ENCODE peak calls at places on chromosome 21, in five cellular contexts. O is CD8-positive, alpha-beta memory T cell; T is hippocampal formation; X is NCI-H1092 treated with DMSO at 0.1 percent for 48 hours; V is effector memory CD8-positive, alpha-beta T cell. G is an unnamed sample.

GRCh38 chr21:35227774-35228173 is 178.7 kb upstream of the RUNX1 start:
- DNase-seq in X (peak; percentile 69), T (no peak), O (no peak), V (no peak), G (no peak)

GRCh38 chr21:42165901-42166300 is 53.0 kb upstream of the ABCG1 start:
- DNase-seq in O (no peak), V (no peak), T (no peak), X (no peak), G (no peak)

GRCh38 chr21:33945652-33946270 is 30.2 kb upstream of the ATP5PO start:
- DNase-seq in X (no peak), O (no peak), T (no peak), V (no peak), G (no peak)

GRCh38 chr21:41895643-41896493 is 16.7 kb upstream of the PRDM15 start:
- DNase-seq in O (peak; percentile 53), V (peak; percentile 8), X (no peak), T (no peak), G (peak; percentile 69)

GRCh38 chr21:14917762-14918161 is 147.0 kb downstream of the NRIP1 start:
- DNase-seq in V (no peak), O (no peak), X (no peak), T (no peak), G (no peak)

GRCh38 chr21:21605502-21605901 is 607.3 kb downstream of the NCAM2 start:
- DNase-seq in X (no peak), O (no peak), V (no peak), T (no peak), G (no peak)

GRCh38 chr21:45557611-45558043 is 15.4 kb upstream of the SLC19A1 start:
- DNase-seq in V (no peak), O (no peak), T (no peak), X (no peak), G (no peak)

GRCh38 chr21:34037446-34037845 is 35.9 kb upstream of the MRPS6 start:
- DNase-seq in O (no peak), X (no peak), T (no peak), V (no peak), G (peak; percentile 38)

GRCh38 chr21:22535630-22536029 is 1537.4 kb downstream of the NCAM2 start:
- DNase-seq in X (no peak), T (no peak), V (no peak), O (no peak), G (no peak)

GRCh38 chr21:37710555-37711293 is 205.5 kb downstream of the KCNJ6 start:
- DNase-seq in T (no peak), O (no peak), V (no peak), X (peak; percentile 94), G (peak; percentile 17)

GRCh38 chr21:34989337-34990151 is 59.6 kb downstream of the RUNX1 start:
- DNase-seq in X (no peak), O (no peak), V (no peak), T (no peak), G (no peak)

GRCh38 chr21:37763298-37763697 is 153.0 kb downstream of the KCNJ6 start:
- DNase-seq in V (no peak), X (no peak), O (no peak), T (no peak), G (no peak)

GRCh38 chr21:25859264-25859931 is 124.6 kb downstream of the GABPA start:
- DNase-seq in V (no peak), X (no peak), T (no peak), O (no peak), G (no peak)

GRCh38 chr21:14995695-14996490 is 68.9 kb downstream of the NRIP1 start:
- DNase-seq in V (no peak), T (no peak), O (no peak), X (no peak), G (no peak)

G was measured in hepatic stellate cell.